ENCODE peak calls at places on chromosomes 11 and 22, in five cellular contexts. E is GM23248, T is MM.1S, W is SK-N-SH, Z is neural progenitor cell. X is an unnamed sample.

GRCh38 chr11:95556342-95557151 is 233.0 kb downstream of the FAM76B start:
- DNase-seq in E (peak; percentile 60), T (peak; percentile 71), W (no peak), Z (peak; percentile 82), X (no peak)

GRCh38 chr11:101401245-101401644 is 182.6 kb downstream of the TRPC6 start:
- DNase-seq in E (peak; percentile 12), T (no peak), W (no peak), Z (no peak), X (no peak)

GRCh38 chr22:46149493-46149997 is 781 bp upstream of the PPARA start:
- DNase-seq in E (peak; percentile 54), T (peak; percentile 35), W (no peak), Z (peak; percentile 78), X (no peak)

GRCh38 chr22:50531546-50532352 is 1.9 kb upstream of the TYMP start:
- DNase-seq in E (peak; percentile 88), T (no peak), W (peak; percentile 90), Z (peak; percentile 76), X (peak; percentile 43)

GRCh38 chr22:27370281-27370680 is 431.3 kb downstream of the MN1 start:
- DNase-seq in E (no peak), T (no peak), W (no peak), Z (no peak), X (no peak)

GRCh38 chr11:111426615-111427014 is 47.5 kb upstream of the POU2AF1 start:
- DNase-seq in E (no peak), T (no peak), W (no peak), Z (no peak), X (no peak)

GRCh38 chr11:62004473-62004872 is 37.0 kb upstream of the FTH1 start:
- DNase-seq in E (peak; percentile 47), T (no peak), W (no peak), Z (no peak), X (peak; percentile 38)

GRCh38 chr22:30298005-30298701 is 8.8 kb upstream of the CASTOR1 start:
- DNase-seq in E (no peak), T (no peak), W (no peak), Z (no peak), X (peak; percentile 89)

GRCh38 chr11:110900426-110900825 is 188.2 kb upstream of the ARHGAP20 start:
- DNase-seq in E (no peak), T (no peak), W (no peak), Z (no peak), X (no peak)

GRCh38 chr22:35685731-35686130 is 31.9 kb upstream of the APOL5 start:
- DNase-seq in E (no peak), T (no peak), W (no peak), Z (no peak), X (no peak)

GRCh38 chr11:12482839-12483238 is 105.5 kb downstream of the PARVA start:
- DNase-seq in E (no peak), T (no peak), W (no peak), Z (no peak), X (no peak)

GRCh38 chr11:88535916-88536547 is 198.5 kb upstream of the CTSC start:
- DNase-seq in E (peak; percentile 91), T (no peak), W (no peak), Z (no peak), X (peak; percentile 94)

GRCh38 chr22:28917747-28918543 is 34.6 kb downstream of the ZNRF3 start:
- DNase-seq in E (no peak), T (no peak), W (peak; percentile 48), Z (peak; percentile 79), X (no peak)

DNA sequence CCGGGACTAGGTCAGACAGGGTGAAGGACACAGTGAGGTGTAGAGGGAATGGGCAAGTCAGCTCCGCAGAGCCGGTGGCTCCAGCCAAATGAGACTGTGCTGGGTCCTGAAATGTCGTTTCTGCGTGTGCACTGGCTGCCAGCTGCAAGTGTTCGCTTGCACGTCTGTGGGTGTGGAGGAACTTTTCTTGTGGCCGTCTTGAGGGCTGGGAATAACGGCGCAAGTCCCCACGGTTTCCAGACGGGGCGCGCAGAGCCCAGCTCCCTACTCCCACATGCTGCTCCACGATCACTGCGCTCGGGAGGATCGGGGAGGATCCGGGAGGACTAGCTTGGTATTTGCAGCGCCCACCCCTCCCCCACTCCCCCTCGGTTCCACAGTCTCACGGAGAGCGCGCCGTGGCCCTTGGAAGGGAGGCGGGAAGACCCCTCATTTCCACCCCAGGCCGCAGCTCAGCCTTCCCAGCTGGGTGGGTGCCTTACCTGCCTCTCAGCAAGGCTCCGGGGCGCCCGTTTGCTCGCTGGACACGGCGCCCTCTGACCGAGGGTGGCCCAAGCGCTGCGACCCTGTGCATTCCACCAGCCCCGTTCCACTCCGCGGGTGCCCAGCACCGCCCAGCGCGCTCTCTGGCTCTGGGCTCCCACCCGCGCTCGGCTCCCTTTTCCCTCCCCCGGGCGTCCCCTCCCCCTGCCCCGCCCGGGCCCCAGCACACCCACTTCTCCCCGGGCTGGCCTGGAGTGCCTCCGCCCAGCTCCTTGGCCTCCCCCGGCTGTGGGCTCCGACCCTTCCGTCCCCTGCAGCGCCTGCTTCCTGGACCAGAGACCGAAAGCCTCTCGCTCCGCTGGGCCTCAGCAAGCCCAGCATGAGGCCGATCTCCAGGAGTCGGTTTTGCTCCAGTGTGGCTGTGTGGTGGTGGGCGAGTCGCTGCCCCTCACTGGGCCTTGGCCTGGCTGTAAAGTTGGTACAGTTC is at the start of gene KCNE3:
- DNase-seq in E (peak; percentile 44), T (no peak), W (no peak), Z (peak; percentile 40), X (no peak)
- H3K9ac ChIP-seq in E (no peak within 1 kb of the TSS), T (no peak within 1 kb of the TSS), W (no peak within 1 kb of the TSS), Z (no peak within 1 kb of the TSS), X (no peak within 1 kb of the TSS)

GRCh38 chr11:36018967-36019596 is 75.2 kb downstream of the LDLRAD3 start:
- DNase-seq in E (no peak), T (no peak), W (peak; percentile 77), Z (no peak), X (no peak)
- H4K20me1 ChIP-seq in E (no peaks in the 10 kb centered on the region), T (no peaks in the 10 kb centered on the region), W (no peaks in the 10 kb centered on the region), Z (peaks cover 68% of the 10 kb centered on the region), X (no peaks in the 10 kb centered on the region)

GRCh38 chr11:124874571-124875255 is 9.5 kb downstream of the ROBO3 start:
- DNase-seq in E (no peak), T (no peak), W (no peak), Z (no peak), X (no peak)

GRCh38 chr11:124875401-124875800 is 10.2 kb downstream of the ROBO3 start:
- DNase-seq in E (no peak), T (no peak), W (no peak), Z (no peak), X (no peak)

GRCh38 chr11:124872280-124872679 is 7.0 kb downstream of the ROBO3 start:
- DNase-seq in E (no peak), T (no peak), W (no peak), Z (no peak), X (no peak)

GRCh38 chr11:124872741-124873140 is 7.5 kb downstream of the ROBO3 start:
- DNase-seq in E (no peak), T (no peak), W (no peak), Z (peak; percentile 53), X (no peak)

DNA sequence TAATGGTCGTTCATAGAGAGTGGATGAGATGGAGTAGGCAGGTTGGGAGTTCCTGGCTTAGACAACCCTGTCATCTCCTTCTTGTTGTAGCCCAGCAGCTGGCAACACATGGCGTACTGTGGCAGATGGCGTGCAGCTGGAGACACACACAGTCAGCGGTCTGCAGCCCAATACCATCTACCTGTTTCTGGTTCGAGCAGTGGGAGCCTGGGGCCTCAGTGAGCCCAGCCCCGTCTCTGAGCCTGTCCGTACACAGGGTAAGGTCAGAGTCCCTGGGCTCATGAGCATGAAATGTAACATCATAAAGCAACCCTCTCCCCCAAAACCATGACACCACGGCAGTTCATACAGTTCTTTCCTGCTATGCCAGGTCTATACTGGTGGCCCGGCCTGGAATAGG is 8.7 kb downstream of the ROBO3 start:
- DNase-seq in E (no peak), T (no peak), W (no peak), Z (no peak), X (no peak)
- H3F3A ChIP-seq in E (no peaks in the 10 kb centered on the region), T (no peaks in the 10 kb centered on the region), W (no peaks in the 10 kb centered on the region), Z (peaks cover 15% of the 10 kb centered on the region), X (no peaks in the 10 kb centered on the region)

DNA sequence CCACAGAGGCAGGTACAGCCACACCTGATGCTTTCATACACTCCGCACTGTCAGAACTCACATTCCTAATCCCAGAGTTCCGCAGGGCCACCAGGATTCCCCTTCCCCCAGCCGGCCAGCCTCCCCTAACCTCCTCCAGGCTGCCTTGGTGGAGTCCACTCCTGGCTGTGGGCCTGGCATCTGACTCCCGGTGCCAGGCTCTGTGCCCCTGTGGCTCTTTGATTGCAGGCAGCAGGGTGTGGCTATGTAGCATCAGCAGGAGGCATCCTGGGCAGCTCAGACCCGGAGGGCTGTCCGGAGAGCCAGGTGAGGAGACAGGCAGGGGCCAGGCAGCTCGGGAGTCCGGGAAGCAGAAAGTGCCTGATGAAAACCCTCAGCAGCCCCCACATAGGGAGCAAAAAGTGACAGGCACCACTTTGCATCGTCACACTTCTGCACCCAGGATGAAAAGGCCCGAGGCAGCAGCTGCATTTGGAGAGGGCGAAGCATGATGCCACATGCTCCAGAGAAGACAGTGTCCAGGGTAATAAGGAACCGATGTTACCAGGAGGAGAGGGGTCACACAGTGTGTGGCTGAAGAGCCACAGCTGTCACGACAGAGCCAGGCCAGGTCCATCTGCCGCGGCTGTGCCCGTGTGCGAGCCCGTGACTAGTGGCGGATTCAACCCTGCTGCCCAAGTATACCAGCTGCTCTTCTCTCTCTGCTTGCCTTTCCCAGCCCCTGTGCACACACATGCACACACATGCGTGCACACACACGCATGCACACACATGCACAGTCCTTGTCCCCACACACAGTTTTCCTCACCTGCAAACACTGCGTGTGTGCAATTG is 1432.7 kb downstream of the BRD1 start:
- DNase-seq in E (no peak), T (no peak), W (no peak), Z (no peak), X (no peak)
- H3K9ac ChIP-seq in E (no peak overlapping the region), T (no peak overlapping the region), W (no peak overlapping the region), Z (no peak overlapping the region), X (no peak overlapping the region)

GRCh38 chr11:123057604-123058305 is 4.2 kb downstream of the HSPA8 start:
- DNase-seq in E (no peak), T (no peak), W (no peak), Z (no peak), X (no peak)
- H4K20me1 ChIP-seq in E (peaks cover 43% of the 10 kb centered on the region), T (peaks cover 77% of the 10 kb centered on the region), W (peaks cover 84% of the 10 kb centered on the region), Z (peaks cover 73% of the 10 kb centered on the region), X (peaks cover 83% of the 10 kb centered on the region)

GRCh38 chr11:10522276-10522675 is 18.7 kb downstream of the RNF141 start:
- DNase-seq in E (no peak), T (no peak), W (no peak), Z (no peak), X (no peak)
- H3F3A ChIP-seq in E (peaks cover 9% of the 10 kb centered on the region), T (no peaks in the 10 kb centered on the region), W (no peaks in the 10 kb centered on the region), Z (no peaks in the 10 kb centered on the region), X (peaks cover 4% of the 10 kb centered on the region)

GRCh38 chr11:8122173-8122572 is 41.2 kb downstream of the TUB start:
- DNase-seq in E (no peak), T (no peak), W (no peak), Z (no peak), X (no peak)

DNA sequence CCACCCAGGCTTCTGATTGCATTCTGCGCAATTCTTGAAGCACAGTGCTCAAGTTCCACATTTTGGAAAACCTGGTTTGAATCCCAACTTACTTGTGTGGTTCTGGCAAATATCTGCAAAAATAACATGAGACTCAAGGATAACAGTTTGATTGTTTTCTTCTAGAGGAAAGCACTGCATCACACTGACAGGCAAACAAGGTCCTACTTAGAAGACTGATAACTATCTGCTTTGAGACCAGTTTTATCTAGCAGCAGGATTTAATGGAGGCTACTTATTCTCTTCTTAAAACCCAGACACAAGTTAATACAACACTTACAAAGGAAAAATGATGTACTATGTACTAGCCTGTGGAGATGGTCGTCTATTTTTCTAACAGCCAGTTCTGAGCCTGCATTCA is 41.4 kb downstream of the RIC3 start:
- DNase-seq in E (no peak), T (no peak), W (no peak), Z (no peak), X (no peak)
- H3K9ac ChIP-seq in E (no peak overlapping the region), T (no peak overlapping the region), W (no peak overlapping the region), Z (no peak overlapping the region), X (no peak overlapping the region)

GRCh38 chr11:71955898-71956456 is 27.1 kb downstream of the RNF121 start:
- DNase-seq in E (no peak), T (no peak), W (no peak), Z (no peak), X (no peak)
- H4K20me1 ChIP-seq in E (peaks cover 27% of the 10 kb centered on the region), T (peaks cover 3% of the 10 kb centered on the region), W (no peaks in the 10 kb centered on the region), Z (peaks cover 39% of the 10 kb centered on the region), X (no peaks in the 10 kb centered on the region)

X was measured in PC-3.